ENCODE peak calls at places on chromosomes 6 and 20, in nine cellular contexts. One of them, this sample, is unnamed.

GRCh38 chr20:19047040-19047950 is 165.1 kb upstream of the SLC24A3 start:
- DNase-seq in anterior cingulate cortex: no peak
- DNase-seq in H54: no peak
- DNase-seq in fibroblast of mammary gland: no peak
- DNase-seq in fibroblast of lung: no peak
- DNase-seq in COR-L47: no peak
- DNase-seq in MM.1S: no peak
- DNase-seq in NCI-H1092 treated with DMSO at 0.1 percent for 48 hours: no peak
- DNase-seq in ELF-1: no peak
- DNase-seq in this sample: no peak

GRCh38 chr6:72788188-72788587 is 166.3 kb downstream of the KCNQ5 start:
- DNase-seq in anterior cingulate cortex: no peak
- DNase-seq in H54: no peak
- DNase-seq in fibroblast of mammary gland: peak; percentile 73
- DNase-seq in fibroblast of lung: peak; percentile 36
- DNase-seq in COR-L47: no peak
- DNase-seq in MM.1S: no peak
- DNase-seq in NCI-H1092 treated with DMSO at 0.1 percent for 48 hours: no peak
- DNase-seq in ELF-1: no peak
- DNase-seq in this sample: no peak

GRCh38 chr20:54624701-54625472 is 149.5 kb downstream of the DOK5 start:
- DNase-seq in anterior cingulate cortex: no peak
- DNase-seq in H54: no peak
- DNase-seq in fibroblast of mammary gland: no peak
- DNase-seq in fibroblast of lung: peak; percentile 62
- DNase-seq in COR-L47: no peak
- DNase-seq in MM.1S: no peak
- DNase-seq in NCI-H1092 treated with DMSO at 0.1 percent for 48 hours: peak; percentile 20
- DNase-seq in ELF-1: no peak
- DNase-seq in this sample: no peak

GRCh38 chr6:80174931-80175572 is 68.6 kb downstream of the BCKDHB start:
- DNase-seq in anterior cingulate cortex: no peak
- DNase-seq in H54: no peak
- DNase-seq in fibroblast of mammary gland: peak; percentile 88
- DNase-seq in fibroblast of lung: peak; percentile 69
- DNase-seq in COR-L47: no peak
- DNase-seq in MM.1S: no peak
- DNase-seq in NCI-H1092 treated with DMSO at 0.1 percent for 48 hours: no peak
- DNase-seq in ELF-1: no peak
- DNase-seq in this sample: no peak

GRCh38 chr20:36010745-36011326 is 42.4 kb downstream of the CNBD2 start:
- DNase-seq in anterior cingulate cortex: no peak
- DNase-seq in H54: no peak
- DNase-seq in fibroblast of mammary gland: no peak
- DNase-seq in fibroblast of lung: no peak
- DNase-seq in COR-L47: no peak
- DNase-seq in MM.1S: no peak
- DNase-seq in NCI-H1092 treated with DMSO at 0.1 percent for 48 hours: no peak
- DNase-seq in ELF-1: peak; percentile 60
- DNase-seq in this sample: no peak

GRCh38 chr20:50138479-50139393 is 14.8 kb downstream of the PEDS1 start:
- DNase-seq in anterior cingulate cortex: peak; percentile 9
- DNase-seq in H54: no peak
- DNase-seq in fibroblast of mammary gland: no peak
- DNase-seq in fibroblast of lung: no peak
- DNase-seq in COR-L47: no peak
- DNase-seq in MM.1S: no peak
- DNase-seq in NCI-H1092 treated with DMSO at 0.1 percent for 48 hours: no peak
- DNase-seq in ELF-1: no peak
- DNase-seq in this sample: peak; percentile 53

GRCh38 chr6:155077331-155077730 is 82.2 kb downstream of the TIAM2 start:
- DNase-seq in anterior cingulate cortex: no peak
- DNase-seq in H54: no peak
- DNase-seq in fibroblast of mammary gland: peak; percentile 60
- DNase-seq in fibroblast of lung: no peak
- DNase-seq in COR-L47: no peak
- DNase-seq in MM.1S: no peak
- DNase-seq in NCI-H1092 treated with DMSO at 0.1 percent for 48 hours: no peak
- DNase-seq in ELF-1: no peak
- DNase-seq in this sample: no peak

GRCh38 chr6:6798430-6798829 is 209.9 kb downstream of the LY86 start:
- DNase-seq in anterior cingulate cortex: no peak
- DNase-seq in H54: no peak
- DNase-seq in fibroblast of mammary gland: no peak
- DNase-seq in fibroblast of lung: no peak
- DNase-seq in COR-L47: no peak
- DNase-seq in MM.1S: no peak
- DNase-seq in NCI-H1092 treated with DMSO at 0.1 percent for 48 hours: no peak
- DNase-seq in ELF-1: no peak
- DNase-seq in this sample: no peak

GRCh38 chr6:159464827-159465226 is 228.2 kb downstream of the SOD2 start:
- DNase-seq in anterior cingulate cortex: no peak
- DNase-seq in H54: no peak
- DNase-seq in fibroblast of mammary gland: peak; percentile 11
- DNase-seq in fibroblast of lung: no peak
- DNase-seq in COR-L47: no peak
- DNase-seq in MM.1S: no peak
- DNase-seq in NCI-H1092 treated with DMSO at 0.1 percent for 48 hours: no peak
- DNase-seq in ELF-1: no peak
- DNase-seq in this sample: no peak

GRCh38 chr20:44862286-44862685 is 23.2 kb upstream of the YWHAB start:
- DNase-seq in anterior cingulate cortex: no peak
- DNase-seq in H54: no peak
- DNase-seq in fibroblast of mammary gland: no peak
- DNase-seq in fibroblast of lung: no peak
- DNase-seq in COR-L47: no peak
- DNase-seq in MM.1S: no peak
- DNase-seq in NCI-H1092 treated with DMSO at 0.1 percent for 48 hours: no peak
- DNase-seq in ELF-1: no peak
- DNase-seq in this sample: no peak

GRCh38 chr20:58212636-58213035 is 15.8 kb downstream of the ANKRD60 start:
- DNase-seq in anterior cingulate cortex: no peak
- DNase-seq in H54: no peak
- DNase-seq in fibroblast of mammary gland: no peak
- DNase-seq in fibroblast of lung: no peak
- DNase-seq in COR-L47: peak; percentile 27
- DNase-seq in MM.1S: no peak
- DNase-seq in NCI-H1092 treated with DMSO at 0.1 percent for 48 hours: no peak
- DNase-seq in ELF-1: no peak
- DNase-seq in this sample: no peak

GRCh38 chr20:8633366-8633765 is 435.5 kb upstream of the PLCB4 start:
- DNase-seq in anterior cingulate cortex: no peak
- DNase-seq in H54: no peak
- DNase-seq in fibroblast of mammary gland: peak; percentile 36
- DNase-seq in fibroblast of lung: no peak
- DNase-seq in COR-L47: no peak
- DNase-seq in MM.1S: no peak
- DNase-seq in NCI-H1092 treated with DMSO at 0.1 percent for 48 hours: no peak
- DNase-seq in ELF-1: no peak
- DNase-seq in this sample: no peak

GRCh38 chr6:151291145-151292055 is 51.6 kb downstream of the AKAP12 start:
- DNase-seq in anterior cingulate cortex: no peak
- DNase-seq in H54: no peak
- DNase-seq in fibroblast of mammary gland: peak; percentile 65
- DNase-seq in fibroblast of lung: peak; percentile 94
- DNase-seq in COR-L47: no peak
- DNase-seq in MM.1S: no peak
- DNase-seq in NCI-H1092 treated with DMSO at 0.1 percent for 48 hours: no peak
- DNase-seq in ELF-1: peak; percentile 81
- DNase-seq in this sample: no peak

GRCh38 chr20:48581167-48581566 is 246.6 kb downstream of the PREX1 start:
- DNase-seq in anterior cingulate cortex: no peak
- DNase-seq in H54: no peak
- DNase-seq in fibroblast of mammary gland: no peak
- DNase-seq in fibroblast of lung: no peak
- DNase-seq in COR-L47: no peak
- DNase-seq in MM.1S: no peak
- DNase-seq in NCI-H1092 treated with DMSO at 0.1 percent for 48 hours: no peak
- DNase-seq in ELF-1: no peak
- DNase-seq in this sample: no peak

GRCh38 chr20:58550661-58551060 is 35.5 kb upstream of the APCDD1L start:
- DNase-seq in anterior cingulate cortex: no peak
- DNase-seq in H54: no peak
- DNase-seq in fibroblast of mammary gland: peak; percentile 59
- DNase-seq in fibroblast of lung: peak; percentile 94
- DNase-seq in COR-L47: peak; percentile 8
- DNase-seq in MM.1S: no peak
- DNase-seq in NCI-H1092 treated with DMSO at 0.1 percent for 48 hours: no peak
- DNase-seq in ELF-1: no peak
- DNase-seq in this sample: no peak

GRCh38 chr6:46788791-46789190 is 4.4 kb upstream of the MEP1A start:
- DNase-seq in anterior cingulate cortex: no peak
- DNase-seq in H54: no peak
- DNase-seq in fibroblast of mammary gland: no peak
- DNase-seq in fibroblast of lung: no peak
- DNase-seq in COR-L47: no peak
- DNase-seq in MM.1S: no peak
- DNase-seq in NCI-H1092 treated with DMSO at 0.1 percent for 48 hours: no peak
- DNase-seq in ELF-1: no peak
- DNase-seq in this sample: no peak

GRCh38 chr20:40702504-40702903 is 13.5 kb upstream of the MAFB start:
- DNase-seq in anterior cingulate cortex: no peak
- DNase-seq in H54: no peak
- DNase-seq in fibroblast of mammary gland: no peak
- DNase-seq in fibroblast of lung: no peak
- DNase-seq in COR-L47: no peak
- DNase-seq in MM.1S: no peak
- DNase-seq in NCI-H1092 treated with DMSO at 0.1 percent for 48 hours: no peak
- DNase-seq in ELF-1: no peak
- DNase-seq in this sample: no peak

GRCh38 chr6:52016918-52017748 is 70.3 kb downstream of the PKHD1 start:
- DNase-seq in anterior cingulate cortex: no peak
- DNase-seq in H54: no peak
- DNase-seq in fibroblast of mammary gland: no peak
- DNase-seq in fibroblast of lung: no peak
- DNase-seq in COR-L47: peak; percentile 52
- DNase-seq in MM.1S: peak; percentile 41
- DNase-seq in NCI-H1092 treated with DMSO at 0.1 percent for 48 hours: no peak
- DNase-seq in ELF-1: peak; percentile 52
- DNase-seq in this sample: no peak

GRCh38 chr6:2562721-2563120 is 188.0 kb downstream of the MYLK4 start:
- DNase-seq in anterior cingulate cortex: no peak
- DNase-seq in H54: no peak
- DNase-seq in fibroblast of mammary gland: no peak
- DNase-seq in fibroblast of lung: no peak
- DNase-seq in COR-L47: no peak
- DNase-seq in MM.1S: no peak
- DNase-seq in NCI-H1092 treated with DMSO at 0.1 percent for 48 hours: no peak
- DNase-seq in ELF-1: peak; percentile 14
- DNase-seq in this sample: no peak

GRCh38 chr6:34236423-34237315 is at the start of gene HMGA1:
- DNase-seq in anterior cingulate cortex: peak; percentile 38
- DNase-seq in H54: peak; percentile 96
- DNase-seq in fibroblast of mammary gland: peak; percentile 85
- DNase-seq in fibroblast of lung: peak; percentile 90
- DNase-seq in COR-L47: peak; percentile 90
- DNase-seq in MM.1S: peak; percentile 94
- DNase-seq in NCI-H1092 treated with DMSO at 0.1 percent for 48 hours: peak; percentile 83
- DNase-seq in ELF-1: peak; percentile 93
- DNase-seq in this sample: peak; percentile 78

GRCh38 chr6:132153221-132153896 is 202.2 kb upstream of the CCN2 start:
- DNase-seq in anterior cingulate cortex: no peak
- DNase-seq in H54: no peak
- DNase-seq in fibroblast of mammary gland: peak; percentile 96
- DNase-seq in fibroblast of lung: peak; percentile 86
- DNase-seq in COR-L47: no peak
- DNase-seq in MM.1S: no peak
- DNase-seq in NCI-H1092 treated with DMSO at 0.1 percent for 48 hours: no peak
- DNase-seq in ELF-1: no peak
- DNase-seq in this sample: no peak

GRCh38 chr20:59194023-59194935 is 30.7 kb downstream of the ZNF831 start:
- DNase-seq in anterior cingulate cortex: no peak
- DNase-seq in H54: no peak
- DNase-seq in fibroblast of mammary gland: no peak
- DNase-seq in fibroblast of lung: no peak
- DNase-seq in COR-L47: no peak
- DNase-seq in MM.1S: no peak
- DNase-seq in NCI-H1092 treated with DMSO at 0.1 percent for 48 hours: no peak
- DNase-seq in ELF-1: no peak
- DNase-seq in this sample: no peak

This sample was measured in NCI-H460.